ENCODE peak calls at places on chromosomes 1 and 21, in seven cellular contexts. I is AG09309, A is Kasumi-1, C is ovary, Y is amniotic stem cell, W is SK-N-DZ, B is EL. S is an unnamed sample.

GRCh38 chr1:18950415-18951026 is 6.0 kb downstream of the IFFO2 start:
- DNase-seq in I (no peak), A (no peak), C (peak), Y (no peak), W (no peak), B (peak), S (no peak)

GRCh38 chr1:245055752-245056151 is 99.0 kb upstream of the KIF26B start:
- DNase-seq in I (no peak), A (no peak), C (no peak), Y (no peak), W (no peak), B (no peak), S (no peak)

GRCh38 chr21:44482581-44483287 is 27.4 kb downstream of the LRRC3 start:
- DNase-seq in I (no peak), A (no peak), C (no peak), Y (no peak), W (no peak), B (no peak), S (no peak)

GRCh38 chr1:22747021-22747734 is 36.5 kb downstream of the EPHB2 start:
- DNase-seq in I (no peak), A (no peak), C (no peak), Y (peak), W (no peak), B (peak), S (peak)

GRCh38 chr1:186146971-186147370 is 228.1 kb downstream of the TPR start:
- DNase-seq in I (no peak), A (peak), C (no peak), Y (no peak), W (no peak), B (no peak), S (no peak)

GRCh38 chr1:152745289-152745704 is 12.5 kb upstream of the KPRP start:
- DNase-seq in I (no peak), A (no peak), C (no peak), Y (no peak), W (no peak), B (peak), S (no peak)

GRCh38 chr1:150148834-150149489 is 754 bp upstream of the PLEKHO1 start:
- DNase-seq in I (no peak), A (no peak), C (no peak), Y (no peak), W (peak), B (peak), S (no peak)

GRCh38 chr1:217534566-217534965 is 96.3 kb downstream of the GPATCH2 start:
- DNase-seq in I (no peak), A (no peak), C (no peak), Y (no peak), W (no peak), B (no peak), S (no peak)

GRCh38 chr21:26091480-26092018 is 79.0 kb downstream of the APP start:
- DNase-seq in I (no peak), A (no peak), C (no peak), Y (no peak), W (no peak), B (no peak), S (no peak)

GRCh38 chr21:38177919-38178652 is 78.7 kb upstream of the KCNJ15 start:
- DNase-seq in I (no peak), A (no peak), C (no peak), Y (no peak), W (no peak), B (no peak), S (no peak)

GRCh38 chr1:53378061-53378460 is 50.2 kb upstream of the LRP8 start:
- DNase-seq in I (no peak), A (no peak), C (no peak), Y (no peak), W (no peak), B (no peak), S (no peak)

GRCh38 chr1:201145132-201145531 is 9.1 kb downstream of the TMEM9 start:
- DNase-seq in I (no peak), A (no peak), C (no peak), Y (no peak), W (no peak), B (no peak), S (no peak)

GRCh38 chr1:207089627-207090265 is 1.1 kb downstream of the C4BPB start:
- DNase-seq in I (no peak), A (no peak), C (no peak), Y (no peak), W (no peak), B (no peak), S (no peak)

GRCh38 chr1:54405894-54406293 is 300 bp downstream of the SSBP3 start:
- DNase-seq in I (no peak), A (no peak), C (no peak), Y (no peak), W (no peak), B (peak), S (no peak)

GRCh38 chr21:44006656-44007055 is 5.5 kb upstream of the TRAPPC10 start:
- DNase-seq in I (peak), A (no peak), C (no peak), Y (no peak), W (no peak), B (peak), S (no peak)

GRCh38 chr1:35324486-35324885 is 56.0 kb downstream of the ZMYM4 start:
- DNase-seq in I (no peak), A (no peak), C (no peak), Y (no peak), W (no peak), B (peak), S (no peak)

GRCh38 chr1:55213029-55213884 is 1.9 kb downstream of the USP24 start:
- DNase-seq in I (no peak), A (peak), C (no peak), Y (no peak), W (no peak), B (no peak), S (no peak)

GRCh38 chr1:47351305-47351704 is 17.7 kb downstream of the CMPK1 start:
- DNase-seq in I (no peak), A (no peak), C (no peak), Y (no peak), W (no peak), B (peak), S (peak)

GRCh38 chr1:82778612-82779011 is 977.9 kb downstream of the ADGRL2 start:
- DNase-seq in I (no peak), A (peak), C (no peak), Y (no peak), W (no peak), B (no peak), S (no peak)

GRCh38 chr1:91901231-91901630 is 15.3 kb upstream of the TGFBR3 start:
- DNase-seq in I (no peak), A (no peak), C (no peak), Y (no peak), W (no peak), B (no peak), S (no peak)

GRCh38 chr1:170247751-170248521 is 102.2 kb downstream of the NTMT2 start:
- DNase-seq in I (no peak), A (peak), C (no peak), Y (no peak), W (no peak), B (no peak), S (no peak)

GRCh38 chr1:150572918-150573647 is 6.3 kb downstream of the MCL1 start:
- DNase-seq in I (no peak), A (no peak), C (peak), Y (no peak), W (no peak), B (peak), S (no peak)

GRCh38 chr1:119653839-119654170 is 5.7 kb upstream of the ZNF697 start:
- DNase-seq in I (peak), A (no peak), C (no peak), Y (no peak), W (no peak), B (peak), S (no peak)

S was measured in HS-5.